ENCODE peak calls at places on chromosomes 12 and 14, in four cellular contexts. J, Z, T and W are unnamed samples.

GRCh38 chr12:67091678-67092077 is 177.5 kb upstream of the CAND1 start:
- DNase-seq in J (no peak), Z (peak), T (no peak), W (no peak)

GRCh38 chr12:56126732-56127239 is 1.3 kb upstream of the ESYT1 start:
- DNase-seq in J (no peak), Z (no peak), T (peak), W (no peak)

GRCh38 chr12:78571953-78572352 is 292.6 kb upstream of the SYT1 start:
- DNase-seq in J (no peak), Z (no peak), T (no peak), W (no peak)

GRCh38 chr12:65922077-65922476 is 97.8 kb downstream of the HMGA2 start:
- DNase-seq in J (no peak), Z (no peak), T (no peak), W (no peak)

GRCh38 chr14:53265025-53265424 is 111.9 kb upstream of the DDHD1 start:
- DNase-seq in J (no peak), Z (no peak), T (no peak), W (no peak)

GRCh38 chr12:51951843-51952722 is 584 bp downstream of the ACVR1B start:
- DNase-seq in J (peak), Z (no peak), T (peak), W (no peak)

GRCh38 chr12:108273217-108273616 is 65.9 kb downstream of the CMKLR1 start:
- DNase-seq in J (no peak), Z (no peak), T (no peak), W (no peak)

GRCh38 chr14:69664190-69664742 is 52.9 kb downstream of the SUSD6 start:
- DNase-seq in J (no peak), Z (no peak), T (no peak), W (no peak)

GRCh38 chr12:118356809-118357326 is 15.8 kb downstream of the TAOK3 start:
- DNase-seq in J (peak), Z (peak), T (peak), W (no peak)

GRCh38 chr14:37588956-37589737 is 5.9 kb downstream of the FOXA1 start:
- DNase-seq in J (no peak), Z (no peak), T (no peak), W (no peak)

GRCh38 chr14:88668448-88669116 is 105.7 kb downstream of the ZC3H14 start:
- DNase-seq in J (peak), Z (no peak), T (peak), W (no peak)

GRCh38 chr12:47878918-47879481 is 25.8 kb downstream of the VDR start:
- DNase-seq in J (no peak), Z (no peak), T (no peak), W (no peak)

GRCh38 chr14:63493246-63493645 is 49.9 kb downstream of the PPP2R5E start:
- DNase-seq in J (no peak), Z (peak), T (peak), W (no peak)

GRCh38 chr12:103442822-103443221 is 52.9 kb downstream of the C12orf42 start:
- DNase-seq in J (peak), Z (no peak), T (no peak), W (no peak)

GRCh38 chr14:68955164-68955921 is 23.8 kb downstream of the ACTN1 start:
- DNase-seq in J (no peak), Z (no peak), T (no peak), W (no peak)

GRCh38 chr12:13764748-13765147 is 216.7 kb downstream of the GRIN2B start:
- DNase-seq in J (no peak), Z (no peak), T (no peak), W (no peak)

GRCh38 chr12:18139989-18140596 is 50.1 kb upstream of the RERGL start:
- DNase-seq in J (no peak), Z (peak), T (peak), W (no peak)

GRCh38 chr14:50920482-50921225 is 23.6 kb downstream of the PYGL start:
- DNase-seq in J (no peak), Z (no peak), T (no peak), W (no peak)

GRCh38 chr12:9661720-9662119 is 7.8 kb upstream of the CLEC2D start:
- DNase-seq in J (no peak), Z (no peak), T (no peak), W (no peak)

GRCh38 chr14:104362761-104363605 is 216.6 kb upstream of the C14orf180 start:
- DNase-seq in J (no peak), Z (no peak), T (no peak), W (no peak)

GRCh38 chr14:77253333-77254190 is 17.4 kb downstream of the NGB start:
- DNase-seq in J (no peak), Z (no peak), T (no peak), W (no peak)

GRCh38 chr14:73188501-73188903 is 48.8 kb upstream of the PAPLN start:
- DNase-seq in J (no peak), Z (peak), T (no peak), W (no peak)

GRCh38 chr14:103087343-103087835 is 3.4 kb downstream of the LBHD2 start:
- DNase-seq in J (peak), Z (no peak), T (no peak), W (no peak)

GRCh38 chr14:35533357-35534129 is 421 bp upstream of the INSM2 start:
- DNase-seq in J (peak), Z (peak), T (peak), W (no peak)

GRCh38 chr14:77520626-77521025 is 22.0 kb upstream of the ISM2 start:
- DNase-seq in J (no peak), Z (no peak), T (no peak), W (no peak)

GRCh38 chr14:102084931-102085330 is 1.9 kb downstream of the HSP90AA1 start:
- DNase-seq in J (no peak), Z (no peak), T (no peak), W (no peak)
- H3K4me3 ChIP-seq in J (peak), Z (peak), T (peak), W (peak)

GRCh38 chr12:48903363-48903981 is 21.8 kb downstream of the FKBP11 start:
- DNase-seq in J (no peak), Z (no peak), T (no peak), W (no peak)
- TF ChIP-seq CTCF in J (no peak), Z (no peak), T (no peak), W (no peak)

GRCh38 chr14:24431569-24432258 is 2.0 kb downstream of the KHNYN start:
- DNase-seq in J (peak), Z (peak), T (peak), W (peak)
- H3K4me3 ChIP-seq in J (peak), Z (peak), T (peak), W (peak)

DNA sequence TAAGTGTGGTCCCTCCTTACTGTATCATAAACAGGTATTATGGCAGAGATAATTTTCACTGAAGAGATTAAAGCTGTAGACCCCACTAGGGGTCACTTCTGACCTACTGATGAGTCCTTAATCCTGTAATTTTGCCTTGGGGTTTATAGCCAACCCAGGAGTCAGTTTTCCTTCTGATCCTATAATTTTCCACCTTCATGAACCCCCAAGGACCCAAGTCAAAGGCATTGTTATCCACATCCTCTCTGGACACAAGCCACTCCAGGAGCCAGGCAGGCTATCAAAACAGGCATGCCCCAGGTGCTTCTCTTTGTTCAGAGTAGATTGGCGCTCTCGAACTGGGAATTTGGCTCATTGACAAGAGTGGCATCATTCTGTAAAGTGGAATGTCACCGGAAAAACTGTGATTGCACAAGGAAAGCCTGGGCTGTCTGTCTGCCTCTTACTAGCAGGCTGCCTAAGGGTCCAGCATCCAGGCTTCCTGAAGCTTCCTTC is 1523.3 kb upstream of the FLRT2 start:
- DNase-seq in J (no peak), Z (no peak), T (no peak), W (no peak)
- TF ChIP-seq CTCF in J (no peak), Z (no peak), T (no peak), W (no peak)

DNA sequence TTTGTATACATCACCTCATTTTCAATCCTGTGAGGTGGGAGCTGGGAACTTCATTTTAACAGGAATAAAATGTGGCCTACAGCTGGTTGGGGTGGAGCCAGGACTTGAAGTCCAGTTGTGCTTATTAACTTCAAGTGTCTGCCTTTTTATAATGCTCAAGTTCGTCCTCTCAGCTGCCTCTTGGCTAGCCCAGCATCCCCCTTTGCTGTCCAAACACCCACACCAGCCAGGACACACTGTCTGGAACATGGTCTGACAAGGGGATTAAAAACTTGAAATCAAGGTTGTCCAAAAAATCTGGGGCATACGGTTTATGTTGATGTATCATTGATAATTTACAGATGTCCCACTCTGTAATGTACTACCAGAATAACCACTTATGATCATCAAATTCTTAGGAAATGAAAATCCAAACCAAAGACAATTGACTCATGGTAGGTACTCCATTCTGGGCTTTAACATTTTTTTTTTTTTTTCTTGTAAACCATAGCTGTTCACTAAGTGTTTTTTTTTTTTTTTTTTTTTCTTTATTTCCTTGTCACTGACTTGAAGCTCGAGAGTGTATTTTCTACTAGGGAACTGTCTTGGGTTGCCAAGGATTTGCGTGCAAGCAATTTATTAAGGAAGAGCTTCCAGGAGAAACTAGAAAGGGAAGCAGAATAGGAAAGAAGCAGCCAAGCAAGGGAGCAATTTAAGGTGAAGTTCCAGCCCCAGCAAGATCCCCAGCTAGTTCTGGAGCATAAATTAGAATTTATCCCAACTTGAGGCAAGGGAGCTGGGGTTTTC is 252.2 kb downstream of the EFCAB11 start:
- DNase-seq in J (no peak), Z (no peak), T (no peak), W (no peak)
- H3K4me3 ChIP-seq in J (no peak), Z (no peak), T (peak), W (no peak)